ENCODE peak calls at places on chromosomes 1 and 21, in seven cellular contexts. F is SK-N-SH, Z is H1, Q is K562, R is GM12892, K is HepG2, E is GM12878. J is an unnamed sample.

GRCh38 chr1:95033843-95034242 is 38.9 kb downstream of the ALG14 start:
- DNase-seq in F (no peak), Z (no peak), Q (no peak), R (no peak), K (no peak), E (no peak), J (no peak)

GRCh38 chr1:206885341-206886060 is 11.7 kb upstream of the IL24 start:
- DNase-seq in F (no peak), Z (no peak), Q (no peak), R (no peak), K (no peak), E (no peak), J (no peak)

GRCh38 chr1:21624577-21625389 is 44.4 kb downstream of the RAP1GAP start:
- DNase-seq in F (peak), Z (no peak), Q (no peak), R (no peak), K (no peak), E (no peak), J (no peak)

GRCh38 chr1:30186586-30186985 is 536.8 kb downstream of the MATN1 start:
- DNase-seq in F (no peak), Z (no peak), Q (no peak), R (no peak), K (no peak), E (no peak), J (no peak)

GRCh38 chr1:163069655-163070277 is 605 bp downstream of the RGS4 start:
- DNase-seq in F (no peak), Z (no peak), Q (no peak), R (no peak), K (no peak), E (no peak), J (no peak)

GRCh38 chr1:27719286-27720251 is 6.2 kb upstream of the FAM76A start:
- DNase-seq in F (peak), Z (no peak), Q (no peak), R (no peak), K (no peak), E (no peak), J (no peak)

GRCh38 chr21:36207577-36208320 is 51.1 kb downstream of the DOP1B start:
- DNase-seq in F (no peak), Z (no peak), Q (no peak), R (no peak), K (no peak), E (no peak), J (no peak)

GRCh38 chr21:41868062-41868710 is 11.0 kb downstream of the PRDM15 start:
- DNase-seq in F (no peak), Z (no peak), Q (no peak), R (peak), K (no peak), E (peak), J (no peak)

GRCh38 chr1:44361478-44361877 is 6.4 kb upstream of the ERI3 start:
- DNase-seq in F (no peak), Z (no peak), Q (peak), R (no peak), K (no peak), E (no peak), J (no peak)

GRCh38 chr1:25572107-25572506 is 28.7 kb downstream of the LDLRAP1 start:
- DNase-seq in F (no peak), Z (no peak), Q (no peak), R (no peak), K (no peak), E (no peak), J (no peak)

GRCh38 chr1:94475232-94475631 is 57.0 kb downstream of the ABCD3 start:
- DNase-seq in F (no peak), Z (no peak), Q (no peak), R (no peak), K (no peak), E (no peak), J (no peak)

GRCh38 chr1:114428083-114428754 is 82.8 kb downstream of the TRIM33 start:
- DNase-seq in F (no peak), Z (no peak), Q (no peak), R (no peak), K (no peak), E (no peak), J (no peak)

GRCh38 chr1:40987439-40988276 is 8.2 kb downstream of the CTPS1 start:
- DNase-seq in F (no peak), Z (no peak), Q (no peak), R (no peak), K (no peak), E (no peak), J (no peak)

GRCh38 chr1:78645728-78646127 is 3.9 kb upstream of the IFI44 start:
- DNase-seq in F (no peak), Z (no peak), Q (no peak), R (no peak), K (no peak), E (no peak), J (no peak)

GRCh38 chr1:13812456-13813397 is 112.7 kb downstream of the PRDM2 start:
- DNase-seq in F (no peak), Z (no peak), Q (no peak), R (no peak), K (no peak), E (no peak), J (no peak)

GRCh38 chr1:161351482-161351881 is 16.2 kb downstream of the CFAP126 start:
- DNase-seq in F (no peak), Z (no peak), Q (no peak), R (no peak), K (no peak), E (no peak), J (no peak)

GRCh38 chr1:194105381-194105780 is 919.0 kb upstream of the B3GALT2 start:
- DNase-seq in F (no peak), Z (no peak), Q (no peak), R (no peak), K (no peak), E (no peak), J (no peak)

GRCh38 chr1:79215311-79215710 is 208.8 kb upstream of the ADGRL4 start:
- DNase-seq in F (no peak), Z (no peak), Q (no peak), R (no peak), K (no peak), E (no peak), J (no peak)

GRCh38 chr1:159581422-159581821 is 6.2 kb upstream of the APCS start:
- DNase-seq in F (no peak), Z (no peak), Q (no peak), R (no peak), K (no peak), E (no peak), J (no peak)

GRCh38 chr1:196467230-196467629 is 141.0 kb downstream of the KCNT2 start:
- DNase-seq in F (no peak), Z (no peak), Q (no peak), R (no peak), K (no peak), E (no peak), J (no peak)

GRCh38 chr1:29488086-29488793 is 251.9 kb downstream of the PTPRU start:
- DNase-seq in F (no peak), Z (peak), Q (no peak), R (no peak), K (no peak), E (no peak), J (no peak)

GRCh38 chr1:99003911-99004269 is 771 bp downstream of the PLPPR5 start:
- DNase-seq in F (peak), Z (peak), Q (no peak), R (peak), K (no peak), E (no peak), J (no peak)

GRCh38 chr1:6301526-6301925 is 40.6 kb upstream of the GPR153 start:
- DNase-seq in F (no peak), Z (no peak), Q (no peak), R (no peak), K (no peak), E (no peak), J (no peak)

GRCh38 chr1:7483634-7484383 is 287.3 kb upstream of the VAMP3 start:
- DNase-seq in F (no peak), Z (no peak), Q (no peak), R (no peak), K (no peak), E (no peak), J (no peak)

GRCh38 chr1:225824522-225824921 is 14.6 kb downstream of the EPHX1 start:
- DNase-seq in F (no peak), Z (no peak), Q (no peak), R (no peak), K (no peak), E (no peak), J (no peak)

GRCh38 chr1:213284626-213285025 is 233.6 kb downstream of the RPS6KC1 start:
- DNase-seq in F (no peak), Z (no peak), Q (no peak), R (no peak), K (peak), E (no peak), J (no peak)

GRCh38 chr1:153922076-153922837 is 515 bp downstream of the GATAD2B start:
- DNase-seq in F (peak), Z (peak), Q (peak), R (peak), K (peak), E (no peak), J (peak)

GRCh38 chr1:59079434-59080135 is 217.3 kb upstream of the FGGY start:
- DNase-seq in F (no peak), Z (no peak), Q (no peak), R (no peak), K (no peak), E (no peak), J (no peak)

GRCh38 chr1:103218821-103219220 is 110.5 kb upstream of the COL11A1 start:
- DNase-seq in F (no peak), Z (no peak), Q (no peak), R (no peak), K (no peak), E (no peak), J (no peak)

GRCh38 chr1:43619314-43619790 is 30.6 kb upstream of the KDM4A start:
- DNase-seq in F (no peak), Z (no peak), Q (no peak), R (no peak), K (no peak), E (no peak), J (no peak)

GRCh38 chr1:150549496-150550221 is 451 bp downstream of the ADAMTSL4 start:
- DNase-seq in F (no peak), Z (no peak), Q (no peak), R (no peak), K (no peak), E (no peak), J (no peak)

GRCh38 chr21:32007461-32007860 is 134.6 kb downstream of the HUNK start:
- DNase-seq in F (no peak), Z (no peak), Q (no peak), R (no peak), K (no peak), E (no peak), J (no peak)

GRCh38 chr1:235404190-235404589 is 37.0 kb downstream of the TBCE start:
- DNase-seq in F (no peak), Z (no peak), Q (no peak), R (no peak), K (no peak), E (no peak), J (no peak)

GRCh38 chr1:72568113-72568512 is 285.8 kb upstream of the NEGR1 start:
- DNase-seq in F (no peak), Z (no peak), Q (no peak), R (no peak), K (no peak), E (no peak), J (no peak)

GRCh38 chr1:193262661-193263060 is 76.2 kb upstream of the B3GALT2 start:
- DNase-seq in F (no peak), Z (no peak), Q (no peak), R (no peak), K (no peak), E (no peak), J (no peak)

GRCh38 chr1:223849352-223849751 is 3.6 kb upstream of the TP53BP2 start:
- DNase-seq in F (no peak), Z (no peak), Q (no peak), R (no peak), K (no peak), E (no peak), J (no peak)

GRCh38 chr1:227942021-227942715 is 5.6 kb downstream of the WNT9A start:
- DNase-seq in F (peak), Z (no peak), Q (no peak), R (no peak), K (no peak), E (no peak), J (no peak)

GRCh38 chr1:26069941-26070807 is 2.7 kb upstream of the TRIM63 start:
- DNase-seq in F (no peak), Z (no peak), Q (peak), R (no peak), K (no peak), E (no peak), J (no peak)

GRCh38 chr1:31239653-31240241 is at the start of gene NKAIN1:
- DNase-seq in F (peak), Z (peak), Q (peak), R (no peak), K (no peak), E (no peak), J (no peak)

DNA sequence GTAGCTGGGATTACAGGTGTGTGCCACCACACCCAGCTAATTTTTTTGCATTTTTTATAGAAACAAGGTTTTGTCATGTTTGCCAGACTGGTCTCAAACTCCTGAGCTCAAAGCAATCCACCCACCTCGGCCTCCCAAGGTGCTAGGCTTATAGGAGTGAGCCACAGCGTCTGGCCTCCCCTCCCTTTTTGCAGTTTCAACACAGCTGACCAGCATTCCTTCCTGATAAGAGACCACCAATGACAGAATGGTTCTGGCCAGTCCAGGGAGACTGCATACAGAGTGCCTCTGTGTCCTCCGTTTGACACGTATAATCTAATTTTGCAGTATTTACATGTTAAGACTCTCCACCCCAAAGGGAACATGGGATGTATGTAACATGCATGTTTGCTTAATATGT is 46.4 kb upstream of the CACHD1 start:
- DNase-seq in F (no peak), Z (no peak), Q (no peak), R (no peak), K (no peak), E (no peak), J (no peak)
- TF ChIP-seq TAF1 in F (no peak), Z (no peak), Q (no peak), R (no peak), K (no peak), E (no peak), J (no peak)

DNA sequence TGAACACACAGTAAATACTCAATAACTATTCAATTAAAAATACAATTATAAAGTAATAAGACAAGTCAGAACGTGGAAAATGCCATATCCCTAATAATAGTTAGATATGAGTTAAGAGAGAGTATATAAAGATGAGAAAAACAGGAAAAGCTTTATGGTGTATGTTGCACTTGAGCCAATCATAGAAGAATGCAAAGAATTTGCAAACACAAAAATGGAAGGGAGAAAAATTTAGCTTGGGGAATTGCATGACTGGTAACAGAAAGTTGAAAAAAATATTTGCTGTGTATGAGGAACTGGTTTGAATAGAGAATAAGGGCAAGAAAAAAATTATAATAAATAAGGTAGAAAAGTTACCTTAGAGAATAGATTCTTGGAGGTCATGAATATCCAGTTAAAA is 739.6 kb upstream of the CXADR start:
- DNase-seq in F (no peak), Z (no peak), Q (no peak), R (no peak), K (no peak), E (no peak), J (no peak)
- TF ChIP-seq TAF1 in F (no peak), Z (no peak), Q (no peak), R (no peak), K (no peak), E (no peak), J (no peak)

DNA sequence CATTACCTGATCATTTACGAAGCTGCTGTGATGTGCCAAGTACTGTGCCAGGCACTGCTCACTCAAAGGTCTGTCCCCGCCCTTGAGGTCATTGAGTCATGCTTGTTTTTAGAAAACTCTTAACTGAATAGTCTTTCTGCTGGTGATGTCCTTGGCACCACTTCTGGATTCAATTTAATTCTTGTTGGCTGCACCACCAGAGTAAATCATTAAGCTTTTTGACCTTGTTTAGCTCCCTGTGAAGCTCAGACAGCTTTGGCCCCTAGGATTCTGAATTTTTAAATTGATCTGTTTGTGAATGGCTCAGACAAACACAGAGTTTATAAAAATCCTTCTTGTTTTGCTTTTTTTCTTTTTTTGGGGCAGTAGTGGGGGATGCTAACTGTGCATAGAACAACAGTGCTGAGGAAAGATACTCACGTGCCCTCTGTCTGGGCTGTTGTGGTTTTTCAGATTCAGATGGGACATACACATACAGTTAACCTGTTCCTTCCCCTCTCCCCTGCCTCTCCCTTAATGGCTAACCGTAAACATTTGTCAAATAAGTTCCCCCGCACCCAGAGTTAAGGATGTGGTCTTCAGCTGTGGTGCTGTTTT is 67.6 kb downstream of the MTR start:
- DNase-seq in F (no peak), Z (no peak), Q (no peak), R (no peak), K (peak), E (no peak), J (no peak)
- TF ChIP-seq TAF1 in F (no peak), Z (no peak), Q (no peak), R (no peak), K (no peak), E (no peak), J (no peak)

GRCh38 chr1:76713535-76713934 is 153.7 kb upstream of the ST6GALNAC5 start:
- DNase-seq in F (no peak), Z (no peak), Q (no peak), R (no peak), K (no peak), E (peak), J (no peak)
- TF ChIP-seq TAF1 in F (no peak), Z (no peak), Q (no peak), R (no peak), K (no peak), E (no peak), J (no peak)

DNA sequence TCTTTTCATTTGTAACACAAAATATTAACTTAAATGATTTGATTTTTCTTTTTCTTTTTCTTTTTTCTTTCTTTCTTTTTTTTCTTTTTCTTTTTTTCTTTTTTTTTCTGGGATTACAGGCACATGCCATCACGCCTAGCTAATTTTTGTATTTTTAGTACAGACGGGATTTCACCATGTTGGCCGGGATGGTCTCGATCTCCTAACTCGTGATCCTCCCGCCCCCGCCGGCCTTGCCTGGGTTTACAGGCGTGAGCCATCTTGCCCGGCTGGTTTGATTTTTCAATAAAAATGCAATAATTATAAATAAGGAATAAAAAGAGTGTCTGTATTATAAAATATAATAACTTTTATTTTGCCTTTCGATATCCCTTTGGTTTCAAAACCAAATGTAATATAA is 146.7 kb upstream of the RGS18 start:
- DNase-seq in F (no peak), Z (no peak), Q (no peak), R (no peak), K (no peak), E (no peak), J (no peak)
- TF ChIP-seq TAF1 in F (no peak), Z (no peak), Q (no peak), R (no peak), K (no peak), E (no peak), J (no peak)

DNA sequence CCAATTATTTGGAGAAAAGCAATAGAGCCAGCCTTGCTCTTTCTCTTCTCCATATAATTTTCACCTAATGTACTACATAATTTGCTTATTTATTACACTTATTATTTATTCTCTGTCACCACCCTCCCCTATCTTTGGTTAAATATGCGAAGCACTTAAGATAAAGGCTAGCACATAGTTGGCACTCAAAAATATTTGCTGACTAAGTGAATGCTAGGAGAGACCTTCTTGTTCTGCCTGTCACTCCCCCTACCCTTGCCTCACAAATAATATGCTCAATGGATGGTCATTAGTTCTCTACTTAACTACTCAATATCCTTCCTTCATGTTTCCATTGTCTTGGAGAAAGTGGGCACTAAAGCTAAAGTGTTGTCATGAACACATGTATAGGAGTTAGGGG is 139.7 kb upstream of the ZC3H11B start:
- DNase-seq in F (no peak), Z (no peak), Q (no peak), R (no peak), K (no peak), E (no peak), J (no peak)
- TF ChIP-seq TAF1 in F (no peak), Z (no peak), Q (no peak), R (no peak), K (no peak), E (no peak), J (no peak)

GRCh38 chr1:32813941-32814739 is 3.0 kb downstream of the YARS1 start:
- DNase-seq in F (no peak), Z (no peak), Q (no peak), R (no peak), K (peak), E (no peak), J (no peak)
- TF ChIP-seq TAF1 in F (no peak), Z (no peak), Q (no peak), R (no peak), K (no peak), E (no peak), J (no peak)

GRCh38 chr1:181486098-181486420 is 2.7 kb downstream of the CACNA1E start:
- DNase-seq in F (no peak), Z (no peak), Q (no peak), R (no peak), K (no peak), E (no peak), J (no peak)

GRCh38 chr1:181483084-181483559 is at the start of gene CACNA1E:
- DNase-seq in F (no peak), Z (no peak), Q (no peak), R (no peak), K (no peak), E (no peak), J (no peak)

GRCh38 chr1:181482521-181483083 is 715 bp upstream of the CACNA1E start:
- DNase-seq in F (peak), Z (peak), Q (peak), R (peak), K (no peak), E (no peak), J (peak)

GRCh38 chr1:181483561-181484291 is 409 bp downstream of the CACNA1E start:
- DNase-seq in F (no peak), Z (peak), Q (no peak), R (no peak), K (no peak), E (no peak), J (no peak)

GRCh38 chr1:181485276-181486097 is 2.2 kb downstream of the CACNA1E start:
- DNase-seq in F (peak), Z (peak), Q (peak), R (no peak), K (no peak), E (peak), J (no peak)
- TF ChIP-seq TAF1 in F (no peak), Z (no peak), Q (no peak), R (no peak), K (no peak), E (no peak), J (no peak)

J was measured in GM12891.